ENCODE peak calls at places on chromosome 1, in five cellular contexts. N is C1 segment of cervical spinal cord, W is right cardiac atrium, Z is tibial nerve, H is kidney. G is an unnamed sample.

GRCh38 chr1:89630046-89630445 is 2.9 kb upstream of the LRRC8C start:
- DNase-seq in Z (no peak), N (no peak), W (no peak), H (no peak), G (no peak)

GRCh38 chr1:246608616-246609376 is 42.5 kb downstream of the CNST start:
- DNase-seq in W (peak; percentile 73), N (no peak), H (peak; percentile 89), Z (peak; percentile 55), G (peak; percentile 75)

GRCh38 chr1:11342677-11343076 is 69.7 kb downstream of the UBIAD1 start:
- DNase-seq in W (no peak), H (no peak), Z (no peak), N (no peak), G (no peak)

GRCh38 chr1:162732566-162733335 is 57.8 kb upstream of the HSD17B7 start:
- DNase-seq in W (peak; percentile 88), N (peak; percentile 18), H (peak; percentile 79), Z (no peak), G (peak; percentile 29)

GRCh38 chr1:111275079-111275478 is 15.6 kb upstream of the CHIA start:
- DNase-seq in N (no peak), Z (peak; percentile 56), H (no peak), W (peak; percentile 84), G (peak; percentile 65)

GRCh38 chr1:228243093-228243492 is 35.2 kb downstream of the OBSCN start:
- DNase-seq in Z (no peak), N (no peak), H (no peak), W (no peak), G (no peak)

GRCh38 chr1:110682898-110683297 is 8.2 kb upstream of the KCNA3 start:
- DNase-seq in H (no peak), N (no peak), Z (no peak), W (no peak), G (no peak)

GRCh38 chr1:227793948-227794812 is 21.3 kb upstream of the PRSS38 start:
- DNase-seq in Z (peak; percentile 42), N (no peak), H (peak; percentile 73), W (peak; percentile 88), G (peak; percentile 72)

GRCh38 chr1:24724345-24725208 is 20.7 kb upstream of the CLIC4 start:
- DNase-seq in N (no peak), W (peak; percentile 68), H (no peak), Z (no peak), G (no peak)

GRCh38 chr1:145751491-145752021 is 32.3 kb downstream of the CD160 start:
- DNase-seq in N (peak; percentile 4), Z (peak; percentile 7), H (no peak), W (no peak), G (no peak)

GRCh38 chr1:30733520-30733919 is 10.1 kb upstream of the MATN1 start:
- DNase-seq in N (peak; percentile 28), H (no peak), W (no peak), Z (no peak), G (no peak)

GRCh38 chr1:12615166-12615915 is 2.7 kb downstream of the DHRS3 start:
- DNase-seq in N (peak; percentile 51), Z (no peak), W (no peak), H (no peak), G (no peak)

GRCh38 chr1:167482184-167482583 is 36.1 kb downstream of the CD247 start:
- DNase-seq in N (no peak), H (no peak), W (no peak), Z (no peak), G (no peak)

GRCh38 chr1:168476588-168477379 is 67.0 kb downstream of the XCL2 start:
- DNase-seq in W (no peak), N (no peak), Z (no peak), H (no peak), G (no peak)

GRCh38 chr1:32881291-32881690 is 5.0 kb upstream of the HPCA start:
- DNase-seq in Z (no peak), W (no peak), N (no peak), H (no peak), G (no peak)

GRCh38 chr1:156560585-156561163 is 11.7 kb downstream of the IQGAP3 start:
- DNase-seq in W (no peak), N (no peak), H (no peak), Z (no peak), G (no peak)

GRCh38 chr1:240344918-240345317 is 253.2 kb downstream of the FMN2 start:
- DNase-seq in W (no peak), H (no peak), N (no peak), Z (no peak), G (no peak)

GRCh38 chr1:179310721-179311120 is 17.1 kb downstream of the SOAT1 start:
- DNase-seq in N (no peak), H (no peak), W (no peak), Z (no peak), G (no peak)

GRCh38 chr1:59016390-59016789 is 232.5 kb upstream of the JUN start:
- DNase-seq in H (no peak), W (no peak), Z (no peak), N (no peak), G (no peak)

GRCh38 chr1:88877382-88877825 is 14.0 kb downstream of the GTF2B start:
- DNase-seq in W (no peak), Z (no peak), H (no peak), N (peak; percentile 9), G (no peak)

GRCh38 chr1:172928412-172928811 is 122.3 kb downstream of the TNFSF18 start:
- DNase-seq in W (no peak), H (no peak), N (no peak), Z (no peak), G (no peak)

GRCh38 chr1:161313554-161314200 is 504 bp upstream of the SDHC start:
- DNase-seq in H (no peak), N (no peak), Z (no peak), W (no peak), G (no peak)

GRCh38 chr1:54052470-54052933 is 502 bp downstream of the TMEM59 start:
- DNase-seq in H (peak; percentile 74), Z (peak; percentile 20), N (peak; percentile 73), W (peak; percentile 55), G (no peak)

GRCh38 chr1:9589719-9590157 is 1.0 kb downstream of the TMEM201 start:
- DNase-seq in H (no peak), N (no peak), Z (no peak), W (no peak), G (no peak)

GRCh38 chr1:77888429-77889239 is at the start of gene NEXN:
- DNase-seq in H (peak; percentile 93), N (peak; percentile 41), Z (peak; percentile 62), W (peak; percentile 94), G (peak; percentile 85)

GRCh38 chr1:238777551-238777950 is 608.8 kb upstream of the CHRM3 start:
- DNase-seq in H (no peak), W (no peak), Z (no peak), N (no peak), G (no peak)

GRCh38 chr1:76074321-76075187 is at the start of gene ST6GALNAC3:
- DNase-seq in Z (peak; percentile 54), H (peak; percentile 86), W (peak; percentile 91), N (peak; percentile 87), G (peak; percentile 77)

GRCh38 chr1:24205701-24206464 is 18.8 kb upstream of the IFNLR1 start:
- DNase-seq in Z (no peak), W (no peak), N (no peak), H (peak; percentile 62), G (no peak)

GRCh38 chr1:216535751-216536150 is 112.5 kb upstream of the USH2A start:
- DNase-seq in H (no peak), Z (no peak), W (no peak), N (no peak), G (no peak)

GRCh38 chr1:159089184-159089791 is 12.7 kb upstream of the AIM2 start:
- DNase-seq in N (no peak), H (no peak), Z (no peak), W (no peak), G (no peak)

GRCh38 chr1:46370214-46370633 is 23.9 kb upstream of the FAAH start:
- DNase-seq in H (no peak), N (no peak), Z (no peak), W (no peak), G (no peak)

GRCh38 chr1:214022810-214023425 is 35.1 kb downstream of the PROX1 start:
- DNase-seq in N (no peak), Z (no peak), W (no peak), H (no peak), G (no peak)

GRCh38 chr1:205300149-205300548 is 21.4 kb downstream of the NUAK2 start:
- DNase-seq in W (no peak), H (no peak), Z (no peak), N (no peak), G (no peak)

GRCh38 chr1:172040466-172040865 is 199.2 kb downstream of the DNM3 start:
- DNase-seq in N (no peak), H (peak; percentile 12), Z (no peak), W (no peak), G (no peak)

GRCh38 chr1:25197982-25198681 is 34.2 kb downstream of the SYF2 start:
- DNase-seq in N (peak; percentile 9), H (no peak), Z (no peak), W (no peak), G (no peak)

G was measured in heart left ventricle.